ENCODE peak calls at places on chromosome 20, in ten cellular contexts. B, L, R, P, X, J, H, T, S and C are unnamed samples.

GRCh38 chr20:25063546-25063945 is 5.6 kb upstream of the ACSS1 start:
- DNase-seq in B (no peak), H (no peak), R (no peak), X (no peak), S (no peak), L (no peak), T (no peak), P (peak; percentile 46), J (no peak), C (no peak)

GRCh38 chr20:44651507-44652373 is at the start of gene ADA:
- DNase-seq in S (peak; percentile 73), J (peak; percentile 58), H (peak; percentile 56), B (peak; percentile 77), P (peak; percentile 87), T (no peak), R (peak; percentile 77), X (peak; percentile 41), L (peak; percentile 21), C (peak; percentile 66)

GRCh38 chr20:18750735-18751134 is 62.8 kb upstream of the SCP2D1 start:
- DNase-seq in J (no peak), X (no peak), L (no peak), P (no peak), R (no peak), B (no peak), H (no peak), T (no peak), S (no peak), C (no peak)

GRCh38 chr20:25042531-25043498 is 15.1 kb downstream of the ACSS1 start:
- DNase-seq in P (peak; percentile 84), B (peak; percentile 76), J (peak; percentile 46), X (no peak), L (no peak), T (no peak), S (peak; percentile 54), R (no peak), H (peak; percentile 81), C (peak; percentile 77)

GRCh38 chr20:58313366-58313765 is 3.9 kb downstream of the RAB22A start:
- DNase-seq in T (no peak), R (no peak), H (no peak), X (no peak), J (no peak), L (no peak), P (no peak), B (no peak), S (no peak), C (no peak)

GRCh38 chr20:15155848-15156401 is 818.5 kb upstream of the FLRT3 start:
- DNase-seq in J (no peak), H (no peak), S (no peak), P (no peak), B (no peak), X (no peak), T (no peak), L (no peak), R (peak; percentile 36), C (no peak)

GRCh38 chr20:31587545-31588389 is 17.3 kb upstream of the ID1 start:
- DNase-seq in J (no peak), R (no peak), S (peak; percentile 34), P (peak; percentile 83), L (no peak), B (peak; percentile 82), H (peak; percentile 65), T (no peak), X (no peak), C (peak; percentile 53)

GRCh38 chr20:39849664-39850063 is 839.4 kb downstream of the MAFB start:
- DNase-seq in H (no peak), X (no peak), P (peak; percentile 90), R (peak; percentile 73), S (peak; percentile 70), T (peak; percentile 74), L (peak; percentile 94), J (no peak), B (peak; percentile 90), C (no peak)

GRCh38 chr20:10792291-10792690 is 118.5 kb upstream of the JAG1 start:
- DNase-seq in H (no peak), X (no peak), L (no peak), P (no peak), T (no peak), J (no peak), R (no peak), B (no peak), S (no peak), C (no peak)

DNA sequence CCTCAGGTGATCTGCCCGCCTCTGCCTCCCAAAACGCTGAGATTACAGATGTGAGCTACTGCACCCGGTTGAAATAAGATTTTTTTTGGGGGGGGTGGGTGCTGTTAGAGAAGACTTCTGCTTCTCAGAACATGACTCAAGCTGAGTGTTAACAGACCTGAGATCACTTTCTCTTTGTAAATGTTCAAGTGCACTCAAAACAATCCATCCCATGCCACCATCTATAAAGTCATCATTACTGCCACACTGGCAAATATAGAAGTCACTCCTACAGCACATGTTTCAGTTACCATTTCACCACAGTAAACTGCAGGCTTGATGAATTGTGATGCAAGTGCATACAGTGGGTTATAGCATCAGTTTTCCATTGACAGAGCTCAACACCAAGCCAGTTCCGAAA is 9.0 kb downstream of the VPS16 start:
- DNase-seq in X (no peak), L (no peak), J (no peak), T (no peak), P (no peak), B (no peak), S (no peak), H (no peak), R (no peak), C (no peak)
- TF ChIP-seq CTCF in X (no peak), L (no peak), J (no peak), T (no peak), P (no peak), B (no peak), S (no peak), H (no peak), R (no peak), C (no peak)

DNA sequence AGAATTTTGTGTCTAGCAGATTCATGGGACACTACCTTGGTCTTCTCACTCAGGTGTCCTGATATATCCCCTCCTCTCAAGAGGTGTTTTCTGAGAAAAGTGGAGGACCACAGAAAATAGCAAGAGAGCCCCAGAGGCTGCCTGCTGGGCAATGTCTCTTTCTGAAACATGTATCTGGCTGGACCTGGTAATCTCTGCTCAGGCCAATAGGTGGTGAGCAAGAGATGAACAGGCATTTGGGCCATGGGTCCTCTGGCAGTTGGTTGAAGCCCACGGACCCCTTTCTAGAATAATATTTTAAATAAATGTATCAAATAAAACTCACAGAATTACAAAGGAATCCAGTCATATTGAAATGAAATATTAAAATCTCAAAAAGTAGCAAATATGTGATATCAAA is 8.8 kb upstream of the THBD start:
- DNase-seq in J (no peak), X (no peak), P (no peak), B (no peak), H (no peak), R (no peak), L (no peak), T (no peak), S (no peak), C (no peak)
- TF ChIP-seq CTCF in J (no peak), X (no peak), P (no peak), B (peak; percentile 16), H (peak; percentile 20), R (no peak), L (peak; percentile 1), T (no peak), S (no peak), C (no peak)

DNA sequence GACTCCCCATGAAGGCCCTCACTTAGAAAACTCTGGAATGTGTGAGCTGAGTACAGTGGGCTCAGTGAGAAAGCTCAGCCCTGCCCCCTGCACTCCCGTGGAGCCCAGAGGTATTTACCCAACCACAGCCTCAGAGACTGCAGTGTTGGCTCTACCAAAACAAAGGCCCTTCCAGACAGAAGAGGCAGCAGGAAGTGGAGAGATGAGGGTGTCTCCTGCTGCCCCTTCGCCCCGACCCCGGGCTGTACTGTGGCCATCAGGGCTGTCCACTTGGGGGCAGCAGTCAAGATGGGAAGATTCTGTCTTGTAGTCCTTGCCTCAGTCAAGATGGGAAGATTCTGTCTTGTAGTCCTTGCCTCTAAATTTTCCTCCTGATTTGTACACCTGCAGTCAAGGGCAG is 341.3 kb downstream of the TAF4 start:
- DNase-seq in H (no peak), S (no peak), R (no peak), P (peak; percentile 24), L (no peak), B (no peak), J (peak; percentile 49), X (no peak), T (no peak), C (no peak)
- TF ChIP-seq CTCF in H (no peak), S (no peak), R (no peak), P (peak; percentile 19), L (no peak), B (peak; percentile 24), J (peak; percentile 50), X (peak; percentile 51), T (no peak), C (no peak)

DNA sequence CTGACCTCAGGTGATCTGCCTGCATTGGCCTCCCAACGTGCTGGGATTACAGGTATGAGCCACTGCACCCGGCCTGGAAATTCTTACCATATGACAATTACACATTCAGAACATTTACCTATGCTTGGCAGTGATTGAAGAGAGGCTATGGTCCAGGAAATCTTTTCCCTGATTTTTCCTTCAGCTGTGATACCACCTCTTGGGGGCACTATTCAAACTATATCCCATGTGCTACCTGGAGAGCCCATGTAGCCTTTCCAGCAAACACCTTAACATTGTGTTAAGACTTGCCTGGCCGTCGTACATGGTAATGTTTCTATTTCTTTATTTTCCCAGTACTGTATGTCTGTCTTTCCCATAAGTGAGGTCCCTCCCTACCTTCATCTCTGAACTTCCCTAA is 61.7 kb upstream of the C20orf144 start:
- DNase-seq in X (no peak), T (no peak), P (no peak), B (no peak), R (no peak), L (no peak), J (no peak), S (no peak), H (no peak), C (no peak)
- TF ChIP-seq CTCF in X (no peak), T (no peak), P (no peak), B (no peak), R (no peak), L (no peak), J (no peak), S (no peak), H (no peak), C (no peak)

DNA sequence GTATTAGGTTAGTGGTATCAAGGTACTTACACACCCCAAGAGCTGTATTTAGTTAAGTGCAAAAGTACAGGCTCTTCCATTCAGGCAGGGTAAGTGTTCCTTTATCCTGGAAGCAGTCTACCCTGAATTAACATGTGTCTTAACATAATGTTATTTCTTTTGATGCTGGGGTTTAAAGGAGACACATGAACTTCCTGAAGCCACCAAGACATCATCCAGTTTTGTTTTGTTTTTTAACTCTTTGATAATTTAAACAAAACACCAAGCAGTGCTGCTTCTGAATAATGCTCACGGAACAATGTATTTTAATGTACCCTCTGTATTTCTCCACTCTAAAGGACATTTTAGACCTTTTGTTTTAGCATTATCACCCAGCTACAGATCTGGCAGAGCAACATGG is 50.5 kb upstream of the PLCB4 start:
- DNase-seq in L (no peak), H (no peak), R (no peak), J (no peak), S (no peak), P (no peak), X (no peak), B (no peak), T (no peak), C (no peak)
- TF ChIP-seq CTCF in L (no peak), H (no peak), R (no peak), J (no peak), S (no peak), P (no peak), X (no peak), B (no peak), T (no peak), C (no peak)

GRCh38 chr20:13735829-13736228 is 48.9 kb downstream of the ESF1 start:
- DNase-seq in J (no peak), S (no peak), X (no peak), P (no peak), H (no peak), B (no peak), R (no peak), T (no peak), L (no peak), C (no peak)
- TF ChIP-seq CTCF in J (no peak), S (no peak), X (no peak), P (no peak), H (no peak), B (no peak), R (no peak), T (no peak), L (no peak), C (no peak)